ENCODE peak calls at places on chromosomes 11 and 22, in four cellular contexts. B is AG04450, M is dorsolateral prefrontal cortex, H is cardiac fibroblast. T is an unnamed sample.

GRCh38 chr11:65639623-65640482 is 2.0 kb downstream of the SIPA1 start:
- DNase-seq in B (no peak), M (no peak), H (peak), T (no peak)

GRCh38 chr11:59859695-59860094 is 6.6 kb downstream of the TCN1 start:
- DNase-seq in B (no peak), M (no peak), H (no peak), T (no peak)

GRCh38 chr22:49961601-49962011 is 1.0 kb downstream of the PIM3 start:
- DNase-seq in B (no peak), M (no peak), H (peak), T (no peak)

GRCh38 chr11:112156153-112156552 is 7.7 kb downstream of the IL18 start:
- DNase-seq in B (no peak), M (no peak), H (no peak), T (no peak)

GRCh38 chr11:2998073-2998850 is 6.1 kb upstream of the NAP1L4 start:
- DNase-seq in B (no peak), M (peak), H (no peak), T (no peak)

GRCh38 chr11:72856065-72856464 is 41.9 kb downstream of the ATG16L2 start:
- DNase-seq in B (no peak), M (no peak), H (peak), T (no peak)

GRCh38 chr11:78149646-78150045 is 10.2 kb upstream of the ALG8 start:
- DNase-seq in B (peak), M (no peak), H (peak), T (no peak)

GRCh38 chr11:71484248-71485062 is 31.5 kb downstream of the NADSYN1 start:
- DNase-seq in B (no peak), M (no peak), H (no peak), T (no peak)

GRCh38 chr11:130066338-130066737 is 3.4 kb upstream of the APLP2 start:
- DNase-seq in B (no peak), M (no peak), H (no peak), T (no peak)

GRCh38 chr22:47371263-47372090 is 609.0 kb downstream of the TBC1D22A start:
- DNase-seq in B (no peak), M (no peak), H (no peak), T (no peak)

GRCh38 chr11:92199991-92200390 is 24.6 kb upstream of the FAT3 start:
- DNase-seq in B (no peak), M (no peak), H (no peak), T (no peak)

GRCh38 chr11:130804306-130805077 is 111.8 kb downstream of the SNX19 start:
- DNase-seq in B (no peak), M (no peak), H (no peak), T (no peak)

GRCh38 chr11:1854949-1855885 is 2.3 kb downstream of the LSP1 start:
- DNase-seq in B (no peak), M (no peak), H (no peak), T (no peak)

GRCh38 chr11:37657645-37658044 is 1059.6 kb upstream of the RAG2 start:
- DNase-seq in B (no peak), M (no peak), H (peak), T (peak)

GRCh38 chr11:34840736-34841386 is 75.3 kb downstream of the APIP start:
- DNase-seq in B (no peak), M (no peak), H (peak), T (no peak)

GRCh38 chr11:3126901-3127691 is 38.0 kb downstream of the OSBPL5 start:
- DNase-seq in B (no peak), M (no peak), H (no peak), T (no peak)

GRCh38 chr22:31084811-31085492 is 3.8 kb downstream of the SMTN start:
- DNase-seq in B (peak), M (peak), H (peak), T (no peak)

GRCh38 chr11:68436985-68437926 is 23.3 kb upstream of the PPP6R3 start:
- DNase-seq in B (no peak), M (no peak), H (peak), T (no peak)

GRCh38 chr22:44270556-44270880 is 42.2 kb downstream of the SHISAL1 start:
- DNase-seq in B (no peak), M (no peak), H (no peak), T (no peak)

GRCh38 chr11:134579709-134580634 is 167.9 kb upstream of the B3GAT1 start:
- DNase-seq in B (no peak), M (no peak), H (no peak), T (no peak)

GRCh38 chr11:2583605-2583958 is 116.2 kb downstream of the KCNQ1OT1 start:
- DNase-seq in B (no peak), M (no peak), H (no peak), T (no peak)

GRCh38 chr22:22745225-22746060 is 101.0 kb downstream of the GGTLC2 start:
- DNase-seq in B (no peak), M (no peak), H (peak), T (no peak)

GRCh38 chr11:119091966-119092879 is 7.5 kb downstream of the HMBS start:
- DNase-seq in B (no peak), M (no peak), H (no peak), T (no peak)

GRCh38 chr11:91513734-91514133 is 710.9 kb upstream of the FAT3 start:
- DNase-seq in B (no peak), M (no peak), H (no peak), T (no peak)

DNA sequence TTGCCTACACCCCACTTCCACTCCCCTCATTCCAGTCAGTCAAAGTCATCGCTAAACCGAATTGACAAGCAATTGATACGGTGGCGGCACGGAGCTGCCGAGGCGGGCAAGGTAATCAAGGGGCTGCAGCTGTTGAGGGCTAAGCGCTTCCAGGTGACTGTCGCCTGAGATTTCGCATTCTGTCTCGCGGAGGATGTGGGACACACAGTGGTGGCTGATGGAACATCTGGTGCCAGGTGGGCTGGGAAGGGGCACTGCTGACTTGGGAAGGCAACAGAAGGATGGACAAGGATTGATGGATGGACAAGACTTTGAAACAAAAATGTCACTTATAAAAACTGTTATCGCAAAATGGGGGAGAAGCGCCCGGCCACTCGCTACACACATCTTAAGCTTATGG is 109.6 kb downstream of the RCN1 start:
- DNase-seq in B (no peak), M (no peak), H (no peak), T (no peak)
- TF ChIP-seq CTCF in B (no peak), M (no peak), H (no peak), T (no peak)

GRCh38 chr11:66720223-66720898 is 8.7 kb downstream of the SPTBN2 start:
- DNase-seq in B (no peak), M (no peak), H (no peak), T (peak)
- H3K4me3 ChIP-seq in B (no peak), M (no peak), H (no peak), T (no peak)

GRCh38 chr11:29957406-29957805 is 59.4 kb downstream of the KCNA4 start:
- DNase-seq in B (no peak), M (no peak), H (no peak), T (no peak)

GRCh38 chr11:29963796-29964195 is 53.0 kb downstream of the KCNA4 start:
- DNase-seq in B (no peak), M (no peak), H (no peak), T (no peak)

GRCh38 chr11:29963068-29963467 is 53.8 kb downstream of the KCNA4 start:
- DNase-seq in B (no peak), M (no peak), H (no peak), T (no peak)

GRCh38 chr11:29959488-29959887 is 57.3 kb downstream of the KCNA4 start:
- DNase-seq in B (no peak), M (no peak), H (no peak), T (no peak)

GRCh38 chr11:29962243-29962642 is 54.6 kb downstream of the KCNA4 start:
- DNase-seq in B (no peak), M (no peak), H (no peak), T (no peak)
- TF ChIP-seq CTCF in B (peak), M (no peak), H (peak), T (peak)

GRCh38 chr11:109945626-109946321 is 147.4 kb upstream of the ZC3H12C start:
- DNase-seq in B (no peak), M (no peak), H (no peak), T (no peak)
- H3K4me3 ChIP-seq in B (no peak), M (peak), H (no peak), T (no peak)

GRCh38 chr11:97140885-97141494 is 751.2 kb downstream of the JRKL start:
- DNase-seq in B (no peak), M (no peak), H (peak), T (no peak)
- TF ChIP-seq CTCF in B (no peak), M (no peak), H (peak), T (peak)

GRCh38 chr22:23859201-23859600 is 1.5 kb downstream of the SLC2A11 start:
- DNase-seq in B (no peak), M (no peak), H (no peak), T (no peak)
- H3K4me3 ChIP-seq in B (no peak), M (no peak), H (no peak), T (no peak)

GRCh38 chr11:48109046-48109666 is 107.5 kb upstream of the OR4B1 start:
- DNase-seq in B (no peak), M (no peak), H (peak), T (peak)
- TF ChIP-seq CTCF in B (peak), M (peak), H (peak), T (peak)

GRCh38 chr11:126063510-126063858 is 818 bp upstream of the CDON start:
- DNase-seq in B (no peak), M (no peak), H (no peak), T (no peak)
- H3K4me3 ChIP-seq in B (peak), M (peak), H (no peak), T (peak)